ENCODE peak calls at places on chromosome 1, in five cellular contexts. S is lower lobe of right lung; G is CD8-positive, alpha-beta T cell; U is pancreas; I is neural crest cell. V is an unnamed sample.

GRCh38 chr1:219085082-219085481 is 88.6 kb upstream of the LYPLAL1 start:
- DNase-seq in S (no peak), G (no peak), U (no peak), I (no peak), V (no peak)

GRCh38 chr1:157377216-157377821 is 175.0 kb downstream of the FCRL5 start:
- DNase-seq in S (no peak), G (no peak), U (no peak), I (peak; percentile 59), V (no peak)

GRCh38 chr1:9436258-9436657 is 103.0 kb upstream of the SLC25A33 start:
- DNase-seq in S (no peak), G (no peak), U (no peak), I (no peak), V (no peak)

GRCh38 chr1:83055391-83056170 is 943.4 kb downstream of the TTLL7 start:
- DNase-seq in S (no peak), G (no peak), U (no peak), I (no peak), V (no peak)

GRCh38 chr1:111733183-111733995 is 5.8 kb downstream of the INKA2 start:
- DNase-seq in S (peak; percentile 70), G (peak; percentile 42), U (peak; percentile 38), I (no peak), V (no peak)

GRCh38 chr1:235045921-235046601 is 82.6 kb downstream of the TOMM20 start:
- DNase-seq in S (peak; percentile 20), G (no peak), U (no peak), I (no peak), V (no peak)

GRCh38 chr1:30727796-30728195 is 4.4 kb upstream of the MATN1 start:
- DNase-seq in S (no peak), G (no peak), U (no peak), I (no peak), V (no peak)

GRCh38 chr1:40381268-40382109 is 8.0 kb downstream of the SMAP2 start:
- DNase-seq in S (no peak), G (no peak), U (no peak), I (no peak), V (no peak)

GRCh38 chr1:63073530-63074306 is 248.6 kb upstream of the FOXD3 start:
- DNase-seq in S (no peak), G (no peak), U (no peak), I (no peak), V (peak; percentile 45)

GRCh38 chr1:63068626-63069025 is 253.7 kb upstream of the FOXD3 start:
- DNase-seq in S (no peak), G (no peak), U (no peak), I (no peak), V (no peak)

GRCh38 chr1:63069214-63069613 is 253.2 kb upstream of the FOXD3 start:
- DNase-seq in S (no peak), G (no peak), U (no peak), I (no peak), V (no peak)

DNA sequence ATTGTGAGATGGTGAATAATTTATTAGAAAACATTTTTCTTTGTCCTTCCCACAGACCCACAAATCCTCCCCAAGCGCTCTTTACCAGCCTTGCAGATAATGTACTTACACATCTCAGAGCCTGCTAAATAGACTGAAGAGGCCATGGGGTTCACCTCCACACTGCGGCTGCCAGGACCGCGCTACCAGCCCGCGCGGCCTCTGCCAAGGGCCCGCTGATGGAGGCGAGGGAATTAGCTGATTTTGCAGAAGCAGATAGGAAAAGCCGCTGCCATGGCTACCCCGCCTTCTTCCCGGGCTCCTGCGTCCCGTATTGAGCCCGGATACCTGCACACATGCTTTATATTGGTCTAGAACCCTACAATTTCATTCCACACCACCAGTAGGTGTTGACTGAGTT is 248.0 kb upstream of the FOXD3 start:
- DNase-seq in S (no peak), G (no peak), U (no peak), I (no peak), V (no peak)
- TF ChIP-seq CTCF in S (no peak), G (no peak), U (no peak), I (no peak), V (no peak)

DNA sequence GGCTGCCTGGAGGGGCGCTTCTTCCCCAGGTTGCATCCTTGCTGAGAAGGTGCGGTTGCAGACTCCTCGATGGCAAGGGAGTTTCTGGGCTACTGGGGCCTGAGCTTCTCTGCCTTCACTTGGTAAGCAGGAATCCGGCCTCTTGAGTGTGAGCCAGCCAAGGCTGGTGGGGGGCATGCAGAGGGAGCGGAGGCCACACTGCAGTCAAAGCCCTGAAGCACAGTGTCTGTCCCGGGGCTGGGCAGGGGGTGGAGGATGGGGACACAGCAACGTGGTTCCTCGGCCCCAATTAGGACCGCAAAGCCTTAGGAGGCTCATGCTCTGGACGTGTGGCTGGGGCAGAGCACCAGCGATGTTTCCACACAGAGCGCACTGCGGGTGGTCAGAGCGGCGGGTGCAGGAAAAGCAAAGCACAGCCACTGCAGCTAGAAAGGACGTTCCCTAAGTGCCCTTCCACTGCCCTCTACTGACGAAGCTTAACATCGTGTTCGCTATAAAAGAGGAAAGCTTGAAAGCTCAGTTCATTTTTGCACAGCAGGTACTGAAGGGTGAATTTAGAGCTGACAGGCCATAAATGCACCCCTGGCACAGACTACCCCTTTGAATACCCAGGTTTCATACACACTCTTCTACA is 60.7 kb upstream of the COG2 start:
- DNase-seq in S (no peak), G (no peak), U (no peak), I (no peak), V (no peak)
- TF ChIP-seq CTCF in S (no peak), G (no peak), U (no peak), I (no peak), V (peak; percentile 18)

DNA sequence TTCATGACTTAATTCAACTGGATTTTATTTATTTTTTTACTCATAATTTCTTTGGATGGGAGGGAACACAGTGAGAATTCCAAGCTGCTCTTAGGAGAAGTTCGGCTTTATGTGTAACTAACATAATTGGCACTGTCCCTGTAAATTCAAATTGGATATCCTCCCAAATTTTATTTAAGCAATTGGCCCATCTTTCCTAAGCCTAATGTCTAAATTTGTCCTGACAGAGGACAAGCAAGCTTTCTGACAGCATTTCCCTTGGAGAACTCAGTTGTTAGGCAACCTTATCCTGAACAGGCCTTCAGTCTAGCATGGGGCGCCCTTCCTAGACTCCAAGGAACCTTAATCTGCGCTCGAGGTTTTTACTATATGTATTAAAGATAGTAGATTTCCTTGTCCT is 550.3 kb downstream of the NUF2 start:
- DNase-seq in S (no peak), G (no peak), U (no peak), I (no peak), V (no peak)
- TF ChIP-seq CTCF in S (no peak), G (no peak), U (no peak), I (no peak), V (no peak)

GRCh38 chr1:186609183-186609582 is 71.0 kb downstream of the PTGS2 start:
- DNase-seq in S (no peak), G (no peak), U (no peak), I (no peak), V (no peak)

DNA sequence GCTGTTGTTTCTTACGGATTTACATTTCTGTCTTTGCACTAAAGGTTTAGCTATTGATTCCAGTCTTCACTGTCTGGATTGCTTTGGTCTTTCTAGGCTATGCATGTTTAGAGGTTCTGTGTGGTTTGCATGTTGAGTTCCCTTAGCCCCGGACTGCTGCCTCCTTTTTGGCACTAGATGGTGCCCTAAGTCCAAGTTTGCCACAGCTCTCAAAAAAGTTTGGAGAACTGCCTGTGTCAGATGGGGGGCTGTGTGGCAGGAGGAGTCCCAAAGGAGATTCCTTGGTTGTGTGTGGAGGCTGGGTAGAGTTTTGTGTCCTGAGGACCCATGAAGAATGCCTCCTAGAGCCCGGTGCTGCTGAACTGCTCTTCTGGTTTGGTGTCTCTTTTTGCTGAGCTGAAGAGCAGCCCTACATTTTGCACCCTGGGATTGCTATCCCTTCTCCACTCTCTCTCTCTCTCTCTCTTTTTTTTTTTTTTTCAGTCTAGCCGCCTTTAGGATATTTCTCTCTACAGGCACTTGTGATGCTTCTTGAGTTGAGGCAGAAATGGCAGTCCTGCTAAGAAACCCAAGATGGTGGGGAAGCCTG is 74.4 kb downstream of the PTGS2 start:
- DNase-seq in S (peak; percentile 48), G (no peak), U (peak; percentile 19), I (peak; percentile 24), V (peak; percentile 41)
- TF ChIP-seq CTCF in S (peak; percentile 72), G (peak; percentile 22), U (no peak), I (peak; percentile 71), V (peak; percentile 77)

GRCh38 chr1:186655877-186656276 is 24.3 kb downstream of the PTGS2 start:
- DNase-seq in S (no peak), G (no peak), U (no peak), I (no peak), V (no peak)
- TF ChIP-seq CTCF in S (no peak), G (no peak), U (no peak), I (no peak), V (no peak)

DNA sequence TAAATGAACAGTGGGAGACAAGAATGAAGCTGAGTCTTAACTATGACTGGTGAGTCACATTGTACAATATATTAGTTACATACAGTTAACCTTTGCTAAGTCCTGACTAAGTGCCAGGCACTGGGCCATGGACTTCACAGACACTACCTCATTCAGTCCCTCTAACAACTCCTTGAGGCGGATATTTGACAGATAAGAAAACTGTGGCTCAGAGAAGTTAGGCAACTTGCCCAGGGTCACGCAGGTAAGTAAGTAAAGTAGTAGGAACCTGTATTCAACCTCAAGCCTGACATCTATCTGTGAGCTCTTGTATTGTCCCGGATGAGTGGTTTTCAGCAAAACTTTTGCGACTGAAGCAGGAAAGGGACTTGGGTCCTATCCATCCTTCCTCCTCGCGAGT is 62.1 kb downstream of the GNG12 start:
- DNase-seq in S (no peak), G (no peak), U (peak; percentile 55), I (no peak), V (no peak)
- TF ChIP-seq CTCF in S (no peak), G (no peak), U (no peak), I (no peak), V (no peak)

GRCh38 chr1:164240081-164240480 is 318.9 kb upstream of the PBX1 start:
- DNase-seq in S (no peak), G (no peak), U (peak; percentile 23), I (no peak), V (no peak)
- TF ChIP-seq CTCF in S (peak; percentile 8), G (no peak), U (no peak), I (no peak), V (no peak)

GRCh38 chr1:26861286-26861701 is 1.7 kb upstream of the SFN start:
- DNase-seq in S (no peak), G (no peak), U (no peak), I (no peak), V (no peak)
- TF ChIP-seq CTCF in S (no peak), G (no peak), U (no peak), I (peak; percentile 26), V (no peak)

V was measured in GM13977.